ENCODE peak calls at places on chromosomes 16 and 17, in ten cellular contexts. O is H54; J is C1 segment of cervical spinal cord; P is erythroblast; I is sciatic nerve; C is activated naive CD4-positive, alpha-beta T cell treated with anti-CD3 and anti-CD28 coated beads, Interleukin-2, amount 50 U/mL, for 72 hours; Q is stimulated activated CD4-positive, alpha-beta T cell treated with anti-CD3 and anti-CD28 coated beads, TNF-alpha, amount 100 ng/mL, for 48 hours; H is AG08395; V is fibroblast of the aortic adventitia; S is DMS153. Y is an unnamed sample.

GRCh38 chr17:21089933-21090888 is 36.6 kb upstream of the DHRS7B start:
- DNase-seq in I (no peak), C (no peak), O (no peak), V (no peak), H (no peak), J (no peak), Q (no peak), P (no peak), S (no peak), Y (no peak)

GRCh38 chr17:2082003-2082862 is 27.3 kb downstream of the HIC1 start:
- DNase-seq in O (no peak), H (no peak), P (no peak), C (no peak), S (no peak), I (no peak), V (no peak), J (no peak), Q (no peak), Y (peak)

GRCh38 chr17:55601874-55602364 is 90.7 kb upstream of the SMIM36 start:
- DNase-seq in J (no peak), V (peak), C (peak), O (peak), S (no peak), Q (no peak), P (peak), I (no peak), H (peak), Y (peak)

GRCh38 chr16:84879569-84880487 is 60.0 kb downstream of the CRISPLD2 start:
- DNase-seq in P (no peak), I (no peak), V (peak), S (no peak), C (no peak), Q (no peak), J (no peak), H (no peak), O (peak), Y (no peak)

GRCh38 chr17:3308603-3309002 is 10.4 kb upstream of the OR3A1 start:
- DNase-seq in H (no peak), O (no peak), V (no peak), P (no peak), C (no peak), S (no peak), I (no peak), J (no peak), Q (no peak), Y (no peak)

GRCh38 chr16:89764711-89765201 is 43.4 kb downstream of the ZNF276 start:
- DNase-seq in C (no peak), S (no peak), O (no peak), J (peak), H (no peak), P (peak), I (no peak), Q (peak), V (no peak), Y (no peak)

GRCh38 chr17:49638818-49639217 is 39.1 kb downstream of the SPOP start:
- DNase-seq in Q (no peak), V (no peak), I (no peak), C (no peak), O (no peak), J (no peak), H (no peak), P (no peak), S (no peak), Y (peak)

GRCh38 chr16:11835891-11836652 is 15.3 kb downstream of the RSL1D1 start:
- DNase-seq in C (no peak), O (no peak), I (no peak), H (no peak), V (peak), J (no peak), Q (no peak), P (no peak), S (no peak), Y (peak)

GRCh38 chr17:83153681-83154310 is 74.4 kb downstream of the METRNL start:
- DNase-seq in J (no peak), P (no peak), I (peak), S (no peak), C (peak), O (no peak), V (no peak), H (no peak), Q (no peak), Y (no peak)

GRCh38 chr17:39737761-39738567 is at the start of gene GRB7:
- DNase-seq in J (no peak), O (no peak), I (no peak), V (no peak), Q (no peak), S (peak), C (no peak), P (no peak), H (no peak), Y (no peak)

GRCh38 chr16:29811896-29812665 is at the start of gene PRRT2:
- DNase-seq in V (peak), H (peak), Q (no peak), I (peak), O (no peak), J (peak), S (no peak), P (peak), C (no peak), Y (peak)

Y was measured in myocyte.